ENCODE peak calls at places on chromosomes 16 and 17, in nine cellular contexts. X is HCT116, Y is A549, N is SK-N-SH, H is GM12878, W is K562, D is H1, J is HepG2, A is endothelial cell of umbilical vein. Z is an unnamed sample.

GRCh38 chr16:3467920-3468319 is 24.4 kb downstream of the NAA60 start:
- DNase-seq in A (peak), Y (no peak), J (no peak), H (no peak), W (no peak), D (no peak), N (no peak), X (no peak), Z (peak)

GRCh38 chr17:42266918-42267766 is 9.0 kb downstream of the STAT5B start:
- DNase-seq in D (no peak), H (no peak), X (peak), Y (peak), W (peak), J (no peak), A (no peak), N (no peak), Z (peak)

GRCh38 chr17:31583795-31584340 is 192.4 kb downstream of the RAB11FIP4 start:
- DNase-seq in Y (no peak), W (no peak), A (peak), J (no peak), X (no peak), H (no peak), D (no peak), N (no peak), Z (no peak)

GRCh38 chr16:9526791-9527190 is 435.3 kb downstream of the HAPSTR1 start:
- DNase-seq in J (no peak), X (no peak), Y (no peak), D (no peak), A (no peak), N (no peak), W (no peak), H (no peak), Z (no peak)

GRCh38 chr17:76716146-76716833 is 5.5 kb upstream of the MXRA7 start:
- DNase-seq in H (no peak), W (peak), J (no peak), X (no peak), N (no peak), Y (no peak), A (no peak), D (no peak), Z (peak)

GRCh38 chr16:16861546-16861945 is 482.6 kb downstream of the NPIPA7 start:
- DNase-seq in A (no peak), D (no peak), N (peak), J (peak), W (peak), H (peak), X (peak), Y (peak), Z (peak)

GRCh38 chr17:80153004-80153403 is 6.1 kb upstream of the EIF4A3 start:
- DNase-seq in W (no peak), Y (no peak), H (peak), N (no peak), X (no peak), A (no peak), J (no peak), D (no peak), Z (peak)

GRCh38 chr17:43410557-43411368 is 12.0 kb downstream of the ARL4D start:
- DNase-seq in X (no peak), Y (no peak), N (no peak), J (no peak), A (no peak), W (no peak), D (no peak), H (no peak), Z (no peak)

GRCh38 chr17:66443601-66444000 is 141.2 kb downstream of the PRKCA start:
- DNase-seq in A (no peak), W (no peak), X (no peak), H (no peak), D (no peak), N (no peak), J (no peak), Y (no peak), Z (no peak)

GRCh38 chr17:82917656-82918345 is 78.0 kb upstream of the ZNF750 start:
- DNase-seq in N (peak), W (peak), X (no peak), A (peak), Y (peak), J (peak), D (no peak), H (no peak), Z (peak)

GRCh38 chr16:57863434-57864160 is 61.3 kb upstream of the KIFC3 start:
- DNase-seq in A (peak), X (peak), D (peak), H (no peak), N (peak), J (peak), W (peak), Y (peak), Z (peak)

GRCh38 chr17:58786586-58787295 is 31.1 kb downstream of the PPM1E start:
- DNase-seq in J (no peak), Y (peak), W (no peak), A (peak), H (no peak), D (no peak), N (peak), X (peak), Z (no peak)

GRCh38 chr17:72634621-72635020 is 457.9 kb downstream of the SLC39A11 start:
- DNase-seq in W (no peak), D (no peak), N (no peak), Y (no peak), A (no peak), X (no peak), H (no peak), J (no peak), Z (no peak)

GRCh38 chr16:84178146-84178765 is 8.6 kb downstream of the TAF1C start:
- DNase-seq in H (no peak), X (no peak), W (no peak), A (no peak), D (no peak), Y (no peak), J (no peak), N (no peak), Z (no peak)

GRCh38 chr16:84180519-84181140 is 6.2 kb downstream of the TAF1C start:
- DNase-seq in J (no peak), Y (no peak), X (no peak), H (no peak), A (no peak), W (no peak), N (no peak), D (no peak), Z (no peak)

GRCh38 chr16:84179612-84180320 is 7.1 kb downstream of the TAF1C start:
- DNase-seq in N (no peak), H (no peak), A (no peak), X (no peak), D (no peak), Y (no peak), W (no peak), J (no peak), Z (no peak)

GRCh38 chr16:84177740-84178070 is 9.2 kb downstream of the TAF1C start:
- DNase-seq in J (no peak), X (no peak), A (no peak), H (no peak), D (no peak), W (no peak), N (no peak), Y (no peak), Z (no peak)

DNA sequence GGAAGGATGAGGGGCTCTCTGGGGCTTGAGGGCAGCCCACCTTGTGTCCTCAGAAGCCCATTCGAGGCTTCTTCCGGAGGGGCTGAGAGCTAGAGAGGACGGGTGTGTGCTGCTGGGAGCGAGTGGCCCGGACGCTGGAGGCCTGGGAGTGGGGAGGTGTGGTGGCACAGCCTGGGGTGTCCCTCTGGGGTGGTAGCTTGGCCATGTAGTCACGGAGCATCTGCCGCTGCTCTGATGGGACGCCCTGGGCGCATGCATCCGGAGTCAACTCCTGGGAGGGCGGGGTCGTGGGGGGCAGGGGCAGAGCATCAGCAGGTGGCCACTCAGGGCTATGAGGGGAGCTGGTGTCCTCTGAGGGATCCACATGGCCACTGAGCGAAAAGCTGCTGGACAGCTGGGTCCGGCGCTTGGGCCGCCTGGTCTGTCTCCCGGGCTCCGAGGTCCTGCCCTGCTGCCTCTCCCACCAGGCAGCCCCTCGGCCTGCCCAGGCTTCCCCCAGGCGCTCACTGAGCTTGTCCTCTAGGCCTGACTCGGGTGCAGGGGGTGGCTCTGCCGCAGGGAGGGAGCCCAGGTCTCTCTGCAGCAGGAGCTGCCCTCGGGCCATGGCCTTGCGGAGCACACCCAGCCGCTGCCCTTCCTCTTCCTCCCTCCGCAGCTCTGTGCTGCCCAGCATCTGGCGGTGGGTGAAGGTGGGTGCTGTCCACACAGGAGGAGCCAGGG is 7.8 kb downstream of the TAF1C start:
- DNase-seq in W (no peak), N (no peak), A (no peak), D (no peak), X (no peak), H (no peak), J (no peak), Y (no peak), Z (no peak)
- TF ChIP-seq CTCF in W (no peak), N (no peak), A (no peak), D (no peak), X (no peak), H (no peak), J (no peak), Y (no peak), Z (no peak)

GRCh38 chr16:11136600-11136999 is 119.4 kb downstream of the SOCS1 start:
- DNase-seq in W (no peak), N (peak), H (no peak), D (no peak), Y (no peak), A (peak), J (no peak), X (no peak), Z (peak)
- TF ChIP-seq MAX in W (no peak), N (no peak), H (no peak), D (no peak), Y (no peak), A (no peak), J (no peak), X (no peak), Z (no peak)

GRCh38 chr17:3598078-3598477 is 11.1 kb downstream of the TRPV1 start:
- DNase-seq in H (no peak), D (no peak), N (no peak), A (no peak), W (no peak), J (no peak), X (no peak), Y (no peak), Z (no peak)

GRCh38 chr17:3603870-3604259 is 5.3 kb downstream of the TRPV1 start:
- DNase-seq in X (no peak), W (no peak), A (no peak), H (no peak), N (no peak), J (no peak), Y (no peak), D (no peak), Z (no peak)

GRCh38 chr17:3602499-3602898 is 6.7 kb downstream of the TRPV1 start:
- DNase-seq in N (peak), Y (peak), W (peak), J (peak), X (peak), A (no peak), H (no peak), D (no peak), Z (peak)

GRCh38 chr17:3603119-3603869 is 5.9 kb downstream of the TRPV1 start:
- DNase-seq in W (no peak), D (no peak), N (no peak), Y (no peak), A (peak), J (no peak), X (no peak), H (no peak), Z (no peak)

GRCh38 chr17:3600529-3601205 is 8.5 kb downstream of the TRPV1 start:
- DNase-seq in W (no peak), N (no peak), D (no peak), A (no peak), J (no peak), X (no peak), H (no peak), Y (no peak), Z (no peak)
- H3K4me3 ChIP-seq in W (no peak), N (no peak), D (no peak), A (no peak), J (no peak), X (no peak), H (no peak), Y (no peak), Z (no peak)

DNA sequence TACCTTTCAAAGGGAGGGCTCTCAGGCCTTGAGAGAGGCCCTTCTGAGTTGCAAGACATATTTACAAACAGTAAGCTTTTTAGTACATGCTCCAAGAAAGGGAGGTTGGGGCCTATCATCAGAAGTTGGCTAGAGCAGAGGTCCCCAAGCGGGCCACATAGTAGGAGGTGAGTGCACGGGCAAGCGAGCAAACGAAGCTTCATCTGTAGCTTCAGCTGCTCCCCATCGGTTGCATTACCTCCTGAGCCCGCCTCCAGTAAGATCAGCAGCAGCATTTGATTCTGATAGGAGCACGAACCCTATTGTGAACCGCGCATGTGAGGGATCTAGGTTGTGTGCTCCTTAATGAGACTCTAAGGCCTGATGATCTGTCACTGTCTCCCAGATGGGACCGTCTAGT is 26.2 kb downstream of the PRDM7 start:
- DNase-seq in H (no peak), W (no peak), J (no peak), D (no peak), Y (no peak), X (no peak), A (no peak), N (no peak), Z (no peak)
- TF ChIP-seq CTCF in H (no peak), W (no peak), J (no peak), D (no peak), Y (no peak), X (no peak), A (no peak), N (no peak), Z (no peak)

DNA sequence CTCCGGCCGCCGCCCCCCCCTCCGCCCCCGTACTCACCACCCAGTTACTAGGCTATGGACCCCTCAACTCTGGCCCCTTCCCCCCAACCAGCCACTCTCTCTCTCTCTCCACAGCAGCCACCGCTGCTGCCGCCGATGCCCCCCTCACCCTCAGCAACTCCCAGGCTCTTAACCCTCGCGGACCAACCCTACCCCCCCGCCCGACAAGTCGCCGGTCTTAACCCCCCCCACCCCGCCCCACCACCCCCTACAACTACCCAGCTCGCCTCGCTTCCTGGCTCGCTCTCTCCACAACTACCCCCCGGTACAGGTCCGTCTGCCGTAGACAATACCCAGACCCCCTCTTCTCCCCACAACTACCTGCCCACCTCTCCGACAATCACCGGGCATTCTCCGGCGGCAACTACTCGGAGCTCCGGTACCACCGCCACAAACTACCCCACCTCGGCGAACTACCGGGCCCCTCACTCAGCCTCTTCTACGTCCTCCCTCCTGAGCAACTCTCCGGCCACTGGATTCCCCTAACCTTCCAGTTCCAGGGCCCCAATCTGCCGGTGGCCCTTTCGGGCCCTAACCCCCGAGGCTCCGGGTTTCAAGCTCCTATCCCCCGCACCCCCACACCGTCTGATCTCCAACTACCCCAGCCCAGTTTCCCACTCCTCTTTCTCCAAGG is 703 bp downstream of the PHF23 start:
- DNase-seq in Y (peak), H (no peak), N (no peak), W (peak), X (no peak), D (no peak), A (peak), J (no peak), Z (peak)
- TF ChIP-seq MAX in Y (no peak), H (no peak), N (no peak), W (no peak), X (no peak), D (no peak), A (no peak), J (no peak), Z (no peak)

GRCh38 chr17:5585814-5586558 is 1.7 kb upstream of the NLRP1 start:
- DNase-seq in W (no peak), J (no peak), N (no peak), A (no peak), D (no peak), X (no peak), Y (no peak), H (peak), Z (no peak)
- H3K4me3 ChIP-seq in W (no peak), J (no peak), N (no peak), A (no peak), D (no peak), X (no peak), Y (no peak), H (no peak), Z (no peak)